ENCODE peak calls at places on chromosome 10, in nine cellular contexts. R is colonic mucosa; B is heart left ventricle; O is ELF-1; Z is activated naive CD8-positive, alpha-beta T cell treated with anti-CD3 and anti-CD28 coated beads, Interleukin-2, amount 50 U/mL, for 24 hours; S is tibial artery; G is stimulated activated CD4-positive, alpha-beta T cell treated with anti-CD3 and anti-CD28 coated beads, Interleukin-1b, Interleukin-23, amount 100 ng/mL, for 1 hour; E is NCI-H446 treated with DMSO at 0.1 percent for 48 hours; D is head of caudate nucleus. N is an unnamed sample.

GRCh38 chr10:21985541-21985940 is 18.0 kb downstream of the DNAJC1 start:
- DNase-seq in R (no peak), B (no peak), O (no peak), Z (no peak), S (no peak), G (no peak), E (no peak), D (no peak), N (no peak)

GRCh38 chr10:105844653-105845052 is 1203.6 kb downstream of the SORCS3 start:
- DNase-seq in R (no peak), B (no peak), O (no peak), Z (no peak), S (no peak), G (no peak), E (no peak), D (peak), N (no peak)

GRCh38 chr10:132397671-132398565 is 918 bp downstream of the PWWP2B start:
- DNase-seq in R (peak), B (no peak), O (no peak), Z (peak), S (no peak), G (no peak), E (no peak), D (no peak), N (no peak)

GRCh38 chr10:96138102-96138501 is 8.0 kb downstream of the ZNF518A start:
- DNase-seq in R (no peak), B (no peak), O (no peak), Z (no peak), S (no peak), G (no peak), E (no peak), D (no peak), N (no peak)

GRCh38 chr10:104816501-104816900 is 175.4 kb downstream of the SORCS3 start:
- DNase-seq in R (no peak), B (no peak), O (no peak), Z (no peak), S (no peak), G (no peak), E (no peak), D (no peak), N (no peak)

GRCh38 chr10:3890602-3891352 is 105.8 kb upstream of the KLF6 start:
- DNase-seq in R (no peak), B (no peak), O (no peak), Z (no peak), S (no peak), G (no peak), E (no peak), D (no peak), N (no peak)

GRCh38 chr10:101995451-101996063 is 60.4 kb downstream of the ARMH3 start:
- DNase-seq in R (no peak), B (no peak), O (no peak), Z (no peak), S (no peak), G (no peak), E (no peak), D (no peak), N (no peak)

GRCh38 chr10:78821052-78821451 is 247.7 kb upstream of the ZMIZ1 start:
- DNase-seq in R (no peak), B (no peak), O (peak), Z (no peak), S (no peak), G (no peak), E (no peak), D (no peak), N (no peak)

GRCh38 chr10:49394933-49395740 is 752 bp downstream of the DRGX start:
- DNase-seq in R (no peak), B (no peak), O (peak), Z (no peak), S (no peak), G (no peak), E (no peak), D (no peak), N (no peak)

GRCh38 chr10:34814228-34815173 is 595 bp downstream of the PARD3 start:
- DNase-seq in R (peak), B (peak), O (peak), Z (peak), S (no peak), G (no peak), E (no peak), D (peak), N (peak)

GRCh38 chr10:125768217-125768616 is 7.4 kb downstream of the MMP21 start:
- DNase-seq in R (no peak), B (no peak), O (no peak), Z (no peak), S (no peak), G (no peak), E (no peak), D (no peak), N (no peak)

GRCh38 chr10:71812016-71812912 is 38.8 kb downstream of the PSAP start:
- DNase-seq in R (peak), B (peak), O (peak), Z (peak), S (no peak), G (peak), E (no peak), D (peak), N (peak)

GRCh38 chr10:126088144-126088543 is 191.8 kb downstream of the FANK1 start:
- DNase-seq in R (no peak), B (peak), O (peak), Z (no peak), S (no peak), G (no peak), E (no peak), D (no peak), N (no peak)

GRCh38 chr10:34249634-34250033 is 565.5 kb downstream of the PARD3 start:
- DNase-seq in R (no peak), B (no peak), O (no peak), Z (no peak), S (no peak), G (no peak), E (no peak), D (no peak), N (no peak)

GRCh38 chr10:69222157-69223027 is 2.3 kb downstream of the HKDC1 start:
- DNase-seq in R (peak), B (no peak), O (peak), Z (peak), S (no peak), G (peak), E (peak), D (no peak), N (no peak)

GRCh38 chr10:22823109-22823508 is 104.7 kb upstream of the ARMC3 start:
- DNase-seq in R (no peak), B (no peak), O (no peak), Z (no peak), S (no peak), G (no peak), E (no peak), D (no peak), N (no peak)

GRCh38 chr10:99364125-99364524 is 35.0 kb downstream of the CNNM1 start:
- DNase-seq in R (no peak), B (no peak), O (no peak), Z (no peak), S (no peak), G (no peak), E (no peak), D (no peak), N (no peak)

GRCh38 chr10:132518572-132519381 is 18.8 kb upstream of the INPP5A start:
- DNase-seq in R (peak), B (peak), O (peak), Z (no peak), S (peak), G (no peak), E (no peak), D (no peak), N (no peak)

GRCh38 chr10:78907458-78908211 is 161.1 kb upstream of the ZMIZ1 start:
- DNase-seq in R (no peak), B (no peak), O (no peak), Z (no peak), S (no peak), G (no peak), E (no peak), D (no peak), N (no peak)

GRCh38 chr10:4294271-4294670 is 509.3 kb upstream of the KLF6 start:
- DNase-seq in R (no peak), B (no peak), O (no peak), Z (no peak), S (no peak), G (no peak), E (no peak), D (no peak), N (no peak)

GRCh38 chr10:22611425-22612111 is 102.8 kb downstream of the PIP4K2A start:
- DNase-seq in R (no peak), B (no peak), O (no peak), Z (no peak), S (no peak), G (peak), E (no peak), D (no peak), N (no peak)

GRCh38 chr10:133261726-133262325 is 14.8 kb downstream of the ADAM8 start:
- DNase-seq in R (peak), B (peak), O (no peak), Z (peak), S (peak), G (peak), E (peak), D (peak), N (peak)

GRCh38 chr10:122495406-122496340 is 34.3 kb downstream of the HTRA1 start:
- DNase-seq in R (no peak), B (peak), O (peak), Z (no peak), S (peak), G (no peak), E (peak), D (no peak), N (no peak)